ENCODE peak calls at places on chromosomes 13 and 19, in four cellular contexts. B, G, N and E are unnamed samples.

GRCh38 chr13:45441633-45442032 is 23.1 kb upstream of the COG3 start:
- DNase-seq in N (no peak), B (no peak), G (no peak), E (peak)

GRCh38 chr13:79935121-79935520 is 405.8 kb downstream of the SPRY2 start:
- DNase-seq in G (no peak), B (no peak), N (no peak), E (peak)

GRCh38 chr13:33722216-33722900 is 95.6 kb upstream of the RFC3 start:
- DNase-seq in N (no peak), B (no peak), G (no peak), E (peak)

GRCh38 chr19:12782174-12782423 is 6.7 kb upstream of the HOOK2 start:
- DNase-seq in B (no peak), G (no peak), N (no peak), E (no peak)

GRCh38 chr19:43780706-43781525 is at the start of gene KCNN4:
- DNase-seq in N (no peak), G (no peak), B (no peak), E (peak)

GRCh38 chr13:42832341-42833153 is 51.2 kb downstream of the FAM216B start:
- DNase-seq in B (no peak), G (no peak), N (no peak), E (peak)

GRCh38 chr19:7415163-7415856 is 66.6 kb downstream of the ARHGEF18 start:
- DNase-seq in B (no peak), N (no peak), G (no peak), E (peak)

GRCh38 chr19:501646-502045 is 5.4 kb downstream of the MADCAM1 start:
- DNase-seq in N (no peak), G (no peak), B (no peak), E (no peak)

GRCh38 chr13:26473571-26474230 is 83.8 kb upstream of the WASF3 start:
- DNase-seq in N (no peak), B (no peak), G (no peak), E (no peak)

GRCh38 chr19:19543640-19544039 is 5.6 kb downstream of the CILP2 start:
- DNase-seq in N (no peak), B (no peak), G (no peak), E (no peak)

GRCh38 chr13:77859450-77859849 is 59.2 kb downstream of the EDNRB start:
- DNase-seq in B (no peak), N (no peak), G (no peak), E (peak)

GRCh38 chr13:113080361-113080831 is 25.2 kb upstream of the F7 start:
- DNase-seq in B (peak), G (no peak), N (no peak), E (no peak)

GRCh38 chr19:782195-783043 is 14.8 kb upstream of the PTBP1 start:
- DNase-seq in G (no peak), N (peak), B (peak), E (no peak)

GRCh38 chr19:44752123-44752815 is 3.8 kb downstream of the BCL3 start:
- DNase-seq in N (no peak), B (no peak), G (no peak), E (no peak)

GRCh38 chr13:110354715-110355473 is 47.8 kb downstream of the COL4A2 start:
- DNase-seq in N (no peak), G (no peak), B (no peak), E (no peak)

GRCh38 chr13:74128171-74128767 is 5.9 kb downstream of the KLF12 start:
- DNase-seq in N (peak), G (no peak), B (no peak), E (peak)

GRCh38 chr19:34306213-34306661 is 51.9 kb downstream of the GARRE1 start:
- DNase-seq in G (no peak), B (no peak), N (no peak), E (no peak)

GRCh38 chr19:55598034-55598433 is 1.3 kb downstream of the FIZ1 start:
- DNase-seq in B (no peak), G (no peak), N (no peak), E (no peak)

GRCh38 chr13:112185466-112185865 is 118.5 kb downstream of the SOX1 start:
- DNase-seq in N (no peak), G (no peak), B (no peak), E (no peak)

GRCh38 chr13:101115762-101116161 is 300.5 kb downstream of the NALCN start:
- DNase-seq in N (no peak), G (no peak), B (no peak), E (peak)

GRCh38 chr19:3639479-3639878 is 12.9 kb upstream of the CACTIN start:
- DNase-seq in G (no peak), N (no peak), B (no peak), E (no peak)

GRCh38 chr19:18312021-18312534 is 10.8 kb downstream of the LSM4 start:
- DNase-seq in B (no peak), G (no peak), N (no peak), E (no peak)

GRCh38 chr19:11446652-11447301 is 11.3 kb downstream of the PRKCSH start:
- DNase-seq in N (peak), B (peak), G (peak), E (peak)

GRCh38 chr13:32903720-32904119 is 112.5 kb upstream of the KL start:
- DNase-seq in G (no peak), N (no peak), B (no peak), E (no peak)

GRCh38 chr13:114282143-114282685 is 813 bp downstream of the UPF3A start:
- DNase-seq in G (peak), B (peak), N (peak), E (no peak)

GRCh38 chr13:43360911-43361605 is 337.7 kb downstream of the DNAJC15 start:
- DNase-seq in N (no peak), B (no peak), G (no peak), E (peak)

GRCh38 chr13:54287062-54287764 is 1258.6 kb downstream of the OLFM4 start:
- DNase-seq in N (no peak), B (peak), G (no peak), E (no peak)

GRCh38 chr13:76656056-76656455 is 230.1 kb downstream of the KCTD12 start:
- DNase-seq in N (no peak), B (no peak), G (no peak), E (no peak)

GRCh38 chr19:14497347-14497921 is 1.5 kb upstream of the GIPC1 start:
- DNase-seq in B (no peak), N (peak), G (no peak), E (no peak)

GRCh38 chr19:17716309-17716929 is 2.9 kb upstream of the MAP1S start:
- DNase-seq in N (no peak), G (no peak), B (no peak), E (no peak)

GRCh38 chr19:44718441-44719261 is 19.7 kb downstream of the CEACAM16 start:
- DNase-seq in N (peak), G (peak), B (peak), E (peak)

GRCh38 chr13:47334173-47334572 is 437.3 kb upstream of the HTR2A start:
- DNase-seq in N (no peak), B (no peak), G (no peak), E (peak)

GRCh38 chr19:17830567-17831418 is 9.5 kb upstream of the INSL3 start:
- DNase-seq in G (peak), N (peak), B (no peak), E (peak)

GRCh38 chr13:109644069-109644750 is 142.2 kb downstream of the IRS2 start:
- DNase-seq in G (no peak), N (no peak), B (no peak), E (no peak)

GRCh38 chr13:36214163-36214921 is at the start of gene SOHLH2:
- DNase-seq in N (no peak), B (peak), G (no peak), E (no peak)

GRCh38 chr19:11421607-11422098 is 2.5 kb upstream of the RGL3 start:
- DNase-seq in B (peak), G (no peak), N (peak), E (no peak)

GRCh38 chr13:30115257-30115600 is 192.1 kb downstream of the KATNAL1 start:
- DNase-seq in G (no peak), B (no peak), N (no peak), E (no peak)
- H3K4me3 ChIP-seq in G (peak), B (no peak), N (peak), E (peak)

GRCh38 chr13:28410096-28410495 is 84.8 kb downstream of the FLT1 start:
- DNase-seq in B (no peak), G (no peak), N (no peak), E (no peak)
- H3K4me3 ChIP-seq in B (no peak), G (no peak), N (no peak), E (no peak)

DNA sequence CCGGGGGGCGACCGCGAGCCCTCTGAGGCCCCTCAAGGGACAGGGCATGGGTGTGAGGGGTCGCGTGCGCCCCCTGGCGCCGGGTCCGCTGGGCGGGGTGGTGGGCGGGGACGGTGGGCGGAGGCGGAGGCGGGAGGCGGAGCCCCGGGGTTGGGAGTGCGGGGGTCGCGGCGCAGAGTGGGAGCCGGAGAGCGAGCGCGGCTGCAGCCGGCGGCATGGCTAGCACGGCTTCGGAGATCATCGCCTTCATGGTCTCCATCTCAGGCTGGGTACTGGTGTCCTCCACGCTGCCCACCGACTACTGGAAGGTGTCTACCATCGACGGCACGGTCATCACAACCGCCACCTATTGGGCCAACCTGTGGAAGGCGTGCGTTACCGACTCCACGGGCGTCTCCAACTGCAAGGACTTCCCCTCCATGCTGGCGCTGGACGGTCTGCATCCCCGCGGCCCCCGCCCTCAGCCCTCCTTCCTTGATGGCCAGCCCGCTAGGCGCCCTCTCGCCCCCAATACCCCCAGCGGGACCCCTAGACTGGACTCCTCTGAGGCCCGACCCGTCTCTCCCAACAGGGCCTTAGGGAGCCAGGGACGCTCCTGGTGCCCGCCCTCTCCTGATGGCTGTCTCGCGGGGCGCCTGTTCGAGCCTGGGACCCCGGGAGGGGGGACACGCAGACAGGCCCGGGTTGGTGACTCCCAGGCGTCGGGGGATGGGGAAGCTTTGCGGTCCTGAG is at the start of gene CLDN10:
- DNase-seq in B (peak), G (peak), N (peak), E (no peak)
- H3K4me3 ChIP-seq in B (peak), G (peak), N (peak), E (no peak)

GRCh38 chr19:39449116-39449797 is 3.9 kb downstream of the SUPT5H start:
- DNase-seq in N (no peak), G (no peak), B (no peak), E (no peak)
- H3K4me3 ChIP-seq in N (no peak), G (no peak), B (no peak), E (no peak)

DNA sequence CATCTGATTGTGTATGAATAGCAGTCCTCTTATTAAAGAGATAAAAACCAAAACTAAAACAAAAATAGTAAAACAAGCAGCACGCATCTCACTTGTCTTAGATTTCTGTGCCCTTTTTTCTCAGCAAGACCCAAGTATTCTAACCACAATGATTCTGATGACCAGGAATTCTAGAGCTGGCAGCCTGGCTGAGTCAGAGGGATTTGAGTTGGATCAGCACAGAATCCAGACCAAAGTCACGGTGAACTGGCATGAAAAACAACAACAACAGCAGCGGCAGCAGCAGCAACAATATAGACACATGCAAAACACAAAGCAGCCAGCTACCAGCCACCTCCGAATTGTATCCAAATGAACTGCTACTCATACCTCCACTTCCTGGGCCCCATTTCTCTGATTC is 360.5 kb downstream of the KCNRG start:
- DNase-seq in N (no peak), G (no peak), B (no peak), E (peak)
- H3K4me3 ChIP-seq in N (no peak), G (no peak), B (no peak), E (no peak)

GRCh38 chr13:24541127-24541475 is 28.5 kb upstream of the PARP4 start:
- DNase-seq in G (no peak), N (no peak), B (no peak), E (no peak)
- H3K4me3 ChIP-seq in G (no peak), N (peak), B (peak), E (peak)

GRCh38 chr19:57511484-57511883 is 11.7 kb downstream of the ZNF773 start:
- DNase-seq in G (no peak), N (no peak), B (no peak), E (no peak)
- H3K4me3 ChIP-seq in G (no peak), N (no peak), B (no peak), E (no peak)